ENCODE peak calls at places on chromosomes 4 and X, in four cellular contexts. One of them, this sample, is unnamed.

GRCh38 chr4:65668201-65669007 is 1.9 kb downstream of the EPHA5 start:
- DNase-seq in stimulated activated effector memory CD8-positive, alpha-beta T cell treated with anti-CD3 and anti-CD28 coated beads, Interleukin-12 subunit alpha, Interleukin-12 subunit beta, amount 100 ng/mL, for 72 hours: no peak
- DNase-seq in T follicular helper cell: no peak
- DNase-seq in activated CD8-positive, alpha-beta T cell treated with anti-CD3 and anti-CD28 coated beads, Interleukin-2, amount 10 ng/mL, durations not matched to agents 7 days and 5 days: no peak
- DNase-seq in this sample: no peak

GRCh38 chrX:16745659-16746058 is 26.2 kb downstream of the SYAP1 start:
- DNase-seq in stimulated activated effector memory CD8-positive, alpha-beta T cell treated with anti-CD3 and anti-CD28 coated beads, Interleukin-12 subunit alpha, Interleukin-12 subunit beta, amount 100 ng/mL, for 72 hours: no peak
- DNase-seq in T follicular helper cell: no peak
- DNase-seq in activated CD8-positive, alpha-beta T cell treated with anti-CD3 and anti-CD28 coated beads, Interleukin-2, amount 10 ng/mL, durations not matched to agents 7 days and 5 days: no peak
- DNase-seq in this sample: no peak

GRCh38 chr4:61195064-61195463 is 5.1 kb upstream of the ADGRL3 start:
- DNase-seq in stimulated activated effector memory CD8-positive, alpha-beta T cell treated with anti-CD3 and anti-CD28 coated beads, Interleukin-12 subunit alpha, Interleukin-12 subunit beta, amount 100 ng/mL, for 72 hours: no peak
- DNase-seq in T follicular helper cell: no peak
- DNase-seq in activated CD8-positive, alpha-beta T cell treated with anti-CD3 and anti-CD28 coated beads, Interleukin-2, amount 10 ng/mL, durations not matched to agents 7 days and 5 days: no peak
- DNase-seq in this sample: no peak

GRCh38 chr4:21888195-21888976 is 60.2 kb downstream of the KCNIP4 start:
- DNase-seq in stimulated activated effector memory CD8-positive, alpha-beta T cell treated with anti-CD3 and anti-CD28 coated beads, Interleukin-12 subunit alpha, Interleukin-12 subunit beta, amount 100 ng/mL, for 72 hours: no peak
- DNase-seq in T follicular helper cell: no peak
- DNase-seq in activated CD8-positive, alpha-beta T cell treated with anti-CD3 and anti-CD28 coated beads, Interleukin-2, amount 10 ng/mL, durations not matched to agents 7 days and 5 days: no peak
- DNase-seq in this sample: no peak

GRCh38 chr4:155338196-155338595 is 38.6 kb downstream of the MAP9 start:
- DNase-seq in stimulated activated effector memory CD8-positive, alpha-beta T cell treated with anti-CD3 and anti-CD28 coated beads, Interleukin-12 subunit alpha, Interleukin-12 subunit beta, amount 100 ng/mL, for 72 hours: no peak
- DNase-seq in T follicular helper cell: no peak
- DNase-seq in activated CD8-positive, alpha-beta T cell treated with anti-CD3 and anti-CD28 coated beads, Interleukin-2, amount 10 ng/mL, durations not matched to agents 7 days and 5 days: no peak
- DNase-seq in this sample: no peak

GRCh38 chr4:166386491-166387367 is 513.7 kb downstream of the TLL1 start:
- DNase-seq in stimulated activated effector memory CD8-positive, alpha-beta T cell treated with anti-CD3 and anti-CD28 coated beads, Interleukin-12 subunit alpha, Interleukin-12 subunit beta, amount 100 ng/mL, for 72 hours: no peak
- DNase-seq in T follicular helper cell: no peak
- DNase-seq in activated CD8-positive, alpha-beta T cell treated with anti-CD3 and anti-CD28 coated beads, Interleukin-2, amount 10 ng/mL, durations not matched to agents 7 days and 5 days: no peak
- DNase-seq in this sample: no peak

GRCh38 chr4:88616275-88616996 is 24.2 kb downstream of the HERC3 start:
- DNase-seq in stimulated activated effector memory CD8-positive, alpha-beta T cell treated with anti-CD3 and anti-CD28 coated beads, Interleukin-12 subunit alpha, Interleukin-12 subunit beta, amount 100 ng/mL, for 72 hours: no peak
- DNase-seq in T follicular helper cell: no peak
- DNase-seq in activated CD8-positive, alpha-beta T cell treated with anti-CD3 and anti-CD28 coated beads, Interleukin-2, amount 10 ng/mL, durations not matched to agents 7 days and 5 days: no peak
- DNase-seq in this sample: no peak

GRCh38 chrX:80022363-80023031 is 7.9 kb downstream of the TBX22 start:
- DNase-seq in stimulated activated effector memory CD8-positive, alpha-beta T cell treated with anti-CD3 and anti-CD28 coated beads, Interleukin-12 subunit alpha, Interleukin-12 subunit beta, amount 100 ng/mL, for 72 hours: no peak
- DNase-seq in T follicular helper cell: no peak
- DNase-seq in activated CD8-positive, alpha-beta T cell treated with anti-CD3 and anti-CD28 coated beads, Interleukin-2, amount 10 ng/mL, durations not matched to agents 7 days and 5 days: no peak
- DNase-seq in this sample: no peak

GRCh38 chr4:88792268-88792781 is 94.7 kb upstream of the NAP1L5 start:
- DNase-seq in stimulated activated effector memory CD8-positive, alpha-beta T cell treated with anti-CD3 and anti-CD28 coated beads, Interleukin-12 subunit alpha, Interleukin-12 subunit beta, amount 100 ng/mL, for 72 hours: no peak
- DNase-seq in T follicular helper cell: no peak
- DNase-seq in activated CD8-positive, alpha-beta T cell treated with anti-CD3 and anti-CD28 coated beads, Interleukin-2, amount 10 ng/mL, durations not matched to agents 7 days and 5 days: no peak
- DNase-seq in this sample: no peak

GRCh38 chrX:21838937-21839333 is 482 bp upstream of the MBTPS2 start:
- DNase-seq in stimulated activated effector memory CD8-positive, alpha-beta T cell treated with anti-CD3 and anti-CD28 coated beads, Interleukin-12 subunit alpha, Interleukin-12 subunit beta, amount 100 ng/mL, for 72 hours: no peak
- DNase-seq in T follicular helper cell: no peak
- DNase-seq in activated CD8-positive, alpha-beta T cell treated with anti-CD3 and anti-CD28 coated beads, Interleukin-2, amount 10 ng/mL, durations not matched to agents 7 days and 5 days: no peak
- DNase-seq in this sample: no peak

GRCh38 chrX:110561036-110561435 is 202.4 kb downstream of the RTL9 start:
- DNase-seq in stimulated activated effector memory CD8-positive, alpha-beta T cell treated with anti-CD3 and anti-CD28 coated beads, Interleukin-12 subunit alpha, Interleukin-12 subunit beta, amount 100 ng/mL, for 72 hours: no peak
- DNase-seq in T follicular helper cell: no peak
- DNase-seq in activated CD8-positive, alpha-beta T cell treated with anti-CD3 and anti-CD28 coated beads, Interleukin-2, amount 10 ng/mL, durations not matched to agents 7 days and 5 days: no peak
- DNase-seq in this sample: no peak

GRCh38 chr4:117941611-117942010 is 92.7 kb upstream of the NDST3 start:
- DNase-seq in stimulated activated effector memory CD8-positive, alpha-beta T cell treated with anti-CD3 and anti-CD28 coated beads, Interleukin-12 subunit alpha, Interleukin-12 subunit beta, amount 100 ng/mL, for 72 hours: no peak
- DNase-seq in T follicular helper cell: no peak
- DNase-seq in activated CD8-positive, alpha-beta T cell treated with anti-CD3 and anti-CD28 coated beads, Interleukin-2, amount 10 ng/mL, durations not matched to agents 7 days and 5 days: no peak
- DNase-seq in this sample: no peak

GRCh38 chrX:31499120-31499519 is 427.3 kb upstream of the FTHL17 start:
- DNase-seq in stimulated activated effector memory CD8-positive, alpha-beta T cell treated with anti-CD3 and anti-CD28 coated beads, Interleukin-12 subunit alpha, Interleukin-12 subunit beta, amount 100 ng/mL, for 72 hours: no peak
- DNase-seq in T follicular helper cell: no peak
- DNase-seq in activated CD8-positive, alpha-beta T cell treated with anti-CD3 and anti-CD28 coated beads, Interleukin-2, amount 10 ng/mL, durations not matched to agents 7 days and 5 days: no peak
- DNase-seq in this sample: no peak

GRCh38 chrX:118751950-118752783 is 24.8 kb downstream of the IL13RA1 start:
- DNase-seq in stimulated activated effector memory CD8-positive, alpha-beta T cell treated with anti-CD3 and anti-CD28 coated beads, Interleukin-12 subunit alpha, Interleukin-12 subunit beta, amount 100 ng/mL, for 72 hours: no peak
- DNase-seq in T follicular helper cell: no peak
- DNase-seq in activated CD8-positive, alpha-beta T cell treated with anti-CD3 and anti-CD28 coated beads, Interleukin-2, amount 10 ng/mL, durations not matched to agents 7 days and 5 days: no peak
- DNase-seq in this sample: no peak

GRCh38 chrX:38437093-38437492 is 84.7 kb downstream of the OTC start:
- DNase-seq in stimulated activated effector memory CD8-positive, alpha-beta T cell treated with anti-CD3 and anti-CD28 coated beads, Interleukin-12 subunit alpha, Interleukin-12 subunit beta, amount 100 ng/mL, for 72 hours: no peak
- DNase-seq in T follicular helper cell: no peak
- DNase-seq in activated CD8-positive, alpha-beta T cell treated with anti-CD3 and anti-CD28 coated beads, Interleukin-2, amount 10 ng/mL, durations not matched to agents 7 days and 5 days: no peak
- DNase-seq in this sample: no peak

GRCh38 chr4:147808447-147808846 is 76.6 kb downstream of the ARHGAP10 start:
- DNase-seq in stimulated activated effector memory CD8-positive, alpha-beta T cell treated with anti-CD3 and anti-CD28 coated beads, Interleukin-12 subunit alpha, Interleukin-12 subunit beta, amount 100 ng/mL, for 72 hours: no peak
- DNase-seq in T follicular helper cell: no peak
- DNase-seq in activated CD8-positive, alpha-beta T cell treated with anti-CD3 and anti-CD28 coated beads, Interleukin-2, amount 10 ng/mL, durations not matched to agents 7 days and 5 days: no peak
- DNase-seq in this sample: no peak

GRCh38 chrX:114075073-114075673 is 508.7 kb upstream of the HTR2C start:
- DNase-seq in stimulated activated effector memory CD8-positive, alpha-beta T cell treated with anti-CD3 and anti-CD28 coated beads, Interleukin-12 subunit alpha, Interleukin-12 subunit beta, amount 100 ng/mL, for 72 hours: no peak
- DNase-seq in T follicular helper cell: no peak
- DNase-seq in activated CD8-positive, alpha-beta T cell treated with anti-CD3 and anti-CD28 coated beads, Interleukin-2, amount 10 ng/mL, durations not matched to agents 7 days and 5 days: no peak
- DNase-seq in this sample: no peak

GRCh38 chr4:101669138-101669831 is 121.2 kb upstream of the BANK1 start:
- DNase-seq in stimulated activated effector memory CD8-positive, alpha-beta T cell treated with anti-CD3 and anti-CD28 coated beads, Interleukin-12 subunit alpha, Interleukin-12 subunit beta, amount 100 ng/mL, for 72 hours: no peak
- DNase-seq in T follicular helper cell: no peak
- DNase-seq in activated CD8-positive, alpha-beta T cell treated with anti-CD3 and anti-CD28 coated beads, Interleukin-2, amount 10 ng/mL, durations not matched to agents 7 days and 5 days: no peak
- DNase-seq in this sample: no peak

GRCh38 chr4:140049924-140050681 is 103.9 kb downstream of the MAML3 start:
- DNase-seq in stimulated activated effector memory CD8-positive, alpha-beta T cell treated with anti-CD3 and anti-CD28 coated beads, Interleukin-12 subunit alpha, Interleukin-12 subunit beta, amount 100 ng/mL, for 72 hours: no peak
- DNase-seq in T follicular helper cell: no peak
- DNase-seq in activated CD8-positive, alpha-beta T cell treated with anti-CD3 and anti-CD28 coated beads, Interleukin-2, amount 10 ng/mL, durations not matched to agents 7 days and 5 days: no peak
- DNase-seq in this sample: no peak

GRCh38 chr4:98728433-98728832 is 70.0 kb upstream of the TSPAN5 start:
- DNase-seq in stimulated activated effector memory CD8-positive, alpha-beta T cell treated with anti-CD3 and anti-CD28 coated beads, Interleukin-12 subunit alpha, Interleukin-12 subunit beta, amount 100 ng/mL, for 72 hours: no peak
- DNase-seq in T follicular helper cell: no peak
- DNase-seq in activated CD8-positive, alpha-beta T cell treated with anti-CD3 and anti-CD28 coated beads, Interleukin-2, amount 10 ng/mL, durations not matched to agents 7 days and 5 days: no peak
- DNase-seq in this sample: no peak